ENCODE peak calls at places on chromosomes 3 and 15, in seven cellular contexts. G is K562, V is H1, W is GM12878, N is SK-N-SH, T is HepG2, C is HCT116. J is an unnamed sample.

GRCh38 chr3:167125612-167126407 is 254.3 kb downstream of the ZBBX start:
- DNase-seq in G (no peak), V (no peak), W (no peak), N (no peak), T (no peak), C (no peak), J (no peak)

GRCh38 chr15:32668942-32669341 is 27.4 kb downstream of the SCG5 start:
- DNase-seq in G (no peak), V (peak), W (no peak), N (no peak), T (no peak), C (no peak), J (no peak)

GRCh38 chr3:44870375-44871061 is 3.9 kb upstream of the TGM4 start:
- DNase-seq in G (no peak), V (no peak), W (no peak), N (no peak), T (peak), C (no peak), J (peak)

GRCh38 chr15:76330281-76330680 is 6.3 kb upstream of the ISL2 start:
- DNase-seq in G (peak), V (no peak), W (no peak), N (peak), T (peak), C (no peak), J (peak)

GRCh38 chr15:45126535-45127158 is 3.0 kb downstream of the DUOXA1 start:
- DNase-seq in G (peak), V (no peak), W (no peak), N (no peak), T (peak), C (peak), J (peak)

GRCh38 chr15:57334257-57334656 is 42.0 kb upstream of the CGNL1 start:
- DNase-seq in G (peak), V (no peak), W (no peak), N (no peak), T (no peak), C (no peak), J (no peak)

GRCh38 chr3:124034016-124034808 is 42.3 kb upstream of the ROPN1 start:
- DNase-seq in G (peak), V (no peak), W (no peak), N (peak), T (no peak), C (no peak), J (no peak)

GRCh38 chr3:23653647-23654525 is 151.9 kb upstream of the UBE2E1 start:
- DNase-seq in G (no peak), V (no peak), W (peak), N (no peak), T (no peak), C (no peak), J (no peak)

GRCh38 chr3:154015307-154015706 is 105.9 kb upstream of the ARHGEF26 start:
- DNase-seq in G (no peak), V (no peak), W (no peak), N (no peak), T (no peak), C (no peak), J (peak)

GRCh38 chr15:40489274-40490175 is 18.7 kb downstream of the CHST14 start:
- DNase-seq in G (no peak), V (no peak), W (no peak), N (no peak), T (no peak), C (no peak), J (no peak)

GRCh38 chr15:100338971-100339444 is 2.8 kb downstream of the ADAMTS17 start:
- DNase-seq in G (no peak), V (no peak), W (no peak), N (peak), T (peak), C (peak), J (no peak)

GRCh38 chr3:183503738-183504137 is 51.8 kb downstream of the KLHL6 start:
- DNase-seq in G (no peak), V (no peak), W (no peak), N (peak), T (no peak), C (no peak), J (no peak)

GRCh38 chr15:57298204-57298603 is 78.1 kb upstream of the CGNL1 start:
- DNase-seq in G (no peak), V (no peak), W (no peak), N (no peak), T (no peak), C (no peak), J (no peak)

GRCh38 chr3:38360345-38360744 is 13.8 kb downstream of the XYLB start:
- DNase-seq in G (no peak), V (no peak), W (no peak), N (no peak), T (no peak), C (no peak), J (no peak)

GRCh38 chr3:168024537-168024941 is 71.2 kb downstream of the GOLIM4 start:
- DNase-seq in G (no peak), V (no peak), W (peak), N (no peak), T (no peak), C (peak), J (no peak)

GRCh38 chr15:83158393-83158792 is 49.2 kb downstream of the HDGFL3 start:
- DNase-seq in G (no peak), V (no peak), W (no peak), N (no peak), T (peak), C (no peak), J (no peak)

GRCh38 chr15:80455051-80455648 is 51.0 kb downstream of the ARNT2 start:
- DNase-seq in G (no peak), V (no peak), W (no peak), N (no peak), T (no peak), C (no peak), J (no peak)

GRCh38 chr3:37475435-37475834 is 301.1 kb upstream of the LRRFIP2 start:
- DNase-seq in G (no peak), V (no peak), W (no peak), N (no peak), T (no peak), C (no peak), J (no peak)

GRCh38 chr3:22245817-22246583 is 495.0 kb upstream of the ZNF385D start:
- DNase-seq in G (no peak), V (no peak), W (no peak), N (no peak), T (no peak), C (no peak), J (no peak)

GRCh38 chr3:41159581-41160189 is 39.6 kb upstream of the CTNNB1 start:
- DNase-seq in G (no peak), V (no peak), W (no peak), N (no peak), T (no peak), C (peak), J (no peak)

GRCh38 chr3:159322322-159322939 is 520.6 kb downstream of the MFSD1 start:
- DNase-seq in G (peak), V (peak), W (no peak), N (peak), T (peak), C (peak), J (peak)

GRCh38 chr15:85021409-85021808 is 39.8 kb downstream of the PDE8A start:
- DNase-seq in G (no peak), V (no peak), W (no peak), N (no peak), T (no peak), C (no peak), J (no peak)

GRCh38 chr3:152259480-152259879 is 9.2 kb upstream of the MBNL1 start:
- DNase-seq in G (no peak), V (no peak), W (no peak), N (no peak), T (no peak), C (no peak), J (no peak)

GRCh38 chr3:152260529-152260928 is 8.2 kb upstream of the MBNL1 start:
- DNase-seq in G (no peak), V (no peak), W (no peak), N (no peak), T (no peak), C (no peak), J (no peak)

GRCh38 chr3:152263711-152264110 is 5.0 kb upstream of the MBNL1 start:
- DNase-seq in G (no peak), V (no peak), W (no peak), N (no peak), T (no peak), C (no peak), J (no peak)

GRCh38 chr3:152260026-152260425 is 8.7 kb upstream of the MBNL1 start:
- DNase-seq in G (no peak), V (no peak), W (no peak), N (no peak), T (peak), C (no peak), J (no peak)

DNA sequence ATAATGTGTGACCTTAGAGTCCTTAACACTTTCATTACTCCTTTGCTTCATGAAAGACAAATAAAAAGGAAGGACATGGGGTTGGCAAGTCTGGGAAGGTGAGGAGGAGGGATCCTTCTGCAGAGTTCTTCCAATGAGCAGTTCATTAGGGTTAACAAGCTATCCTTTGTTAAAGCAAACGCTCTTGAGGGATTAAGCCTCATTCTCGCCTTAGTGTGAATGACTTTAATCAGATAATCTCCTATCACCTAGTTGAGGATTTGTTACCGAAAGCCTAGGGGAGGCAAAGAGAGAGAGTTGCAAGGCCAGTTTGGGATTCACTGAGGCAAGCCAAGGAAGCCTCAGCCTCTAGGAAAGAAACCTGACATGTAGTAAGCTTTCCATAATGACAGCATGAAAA is 7.4 kb upstream of the MBNL1 start:
- DNase-seq in G (no peak), V (no peak), W (no peak), N (no peak), T (no peak), C (no peak), J (no peak)
- TF ChIP-seq JUND in G (no peak), V (no peak), W (no peak), N (no peak), T (no peak), C (no peak), J (no peak)

GRCh38 chr3:65438096-65438495 is 600.6 kb downstream of the MAGI1 start:
- DNase-seq in G (no peak), V (no peak), W (no peak), N (no peak), T (no peak), C (no peak), J (no peak)

GRCh38 chr3:65438612-65439011 is 600.1 kb downstream of the MAGI1 start:
- DNase-seq in G (no peak), V (no peak), W (no peak), N (no peak), T (no peak), C (no peak), J (no peak)

GRCh38 chr3:65433480-65433879 is 605.2 kb downstream of the MAGI1 start:
- DNase-seq in G (no peak), V (no peak), W (no peak), N (no peak), T (no peak), C (no peak), J (no peak)

GRCh38 chr3:65439641-65440040 is 599.1 kb downstream of the MAGI1 start:
- DNase-seq in G (peak), V (peak), W (no peak), N (peak), T (peak), C (peak), J (peak)

GRCh38 chr3:65436580-65436979 is 602.1 kb downstream of the MAGI1 start:
- DNase-seq in G (peak), V (no peak), W (no peak), N (peak), T (peak), C (no peak), J (peak)
- TF ChIP-seq JUND in G (no peak), V (no peak), W (no peak), N (no peak), T (no peak), C (no peak), J (no peak)

DNA sequence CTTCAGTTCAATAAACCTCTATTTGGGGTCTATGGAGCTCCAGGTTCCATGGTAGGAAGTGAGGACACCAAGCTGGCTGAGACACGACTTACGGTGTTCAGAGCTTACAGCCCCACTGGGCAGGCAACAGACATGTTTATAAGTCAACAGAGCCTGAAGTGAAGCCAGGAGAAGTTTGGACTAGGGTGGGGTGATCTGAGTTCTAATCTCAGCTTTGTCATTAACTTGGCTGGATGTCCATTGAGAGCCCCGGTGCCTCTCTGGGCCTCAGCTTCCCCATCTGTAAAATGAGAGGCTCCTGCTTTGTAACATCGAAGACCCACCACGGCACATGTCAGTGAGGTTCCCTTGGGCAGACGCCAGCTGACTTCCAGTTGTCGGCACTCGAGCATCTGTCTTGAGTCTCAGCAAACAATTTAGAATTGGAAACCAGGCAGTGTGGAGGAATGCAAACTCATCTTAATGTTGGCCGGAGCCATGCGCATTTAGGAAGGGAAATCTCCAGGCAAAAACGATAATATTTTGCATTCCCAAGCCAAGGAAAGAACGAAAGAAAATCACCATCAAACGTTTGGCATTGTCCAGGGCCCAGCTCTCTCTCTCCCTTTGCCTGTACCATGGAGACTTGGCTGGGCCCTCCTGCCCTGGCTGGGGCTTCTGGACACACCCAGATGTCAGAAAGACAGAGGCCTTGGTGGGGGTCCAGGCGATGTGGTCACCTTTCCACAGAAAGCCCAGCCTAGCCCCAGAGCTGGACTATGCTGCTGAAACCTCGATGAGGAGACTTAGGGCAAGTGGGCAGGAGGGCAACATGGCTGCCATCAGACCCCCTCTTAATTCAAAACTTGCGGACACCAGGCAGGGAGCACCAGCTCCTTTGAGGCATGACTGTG is 18.4 kb downstream of the ITGA11 start:
- DNase-seq in G (no peak), V (no peak), W (no peak), N (no peak), T (no peak), C (no peak), J (no peak)
- TF ChIP-seq JUND in G (no peak), V (no peak), W (no peak), N (no peak), T (no peak), C (no peak), J (no peak)

DNA sequence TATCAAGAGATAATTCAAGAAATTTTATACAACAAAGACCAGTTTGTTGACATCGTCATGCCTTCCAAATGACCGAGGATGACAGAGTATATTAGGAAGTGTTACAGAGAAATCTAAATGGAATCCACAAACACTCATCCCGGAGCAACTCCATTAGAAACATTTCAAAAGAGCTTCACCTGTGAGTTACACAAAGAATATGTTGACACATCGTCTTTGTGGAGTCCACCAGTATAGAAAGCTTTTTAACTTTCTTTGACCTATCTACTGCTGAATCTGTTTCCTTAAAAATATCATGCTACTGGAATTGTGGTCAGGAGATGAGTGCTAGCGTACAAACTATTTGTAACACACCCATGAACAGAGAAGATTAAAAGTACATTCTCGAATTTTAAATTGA is 130.4 kb downstream of the SUCLG2 start:
- DNase-seq in G (no peak), V (no peak), W (no peak), N (no peak), T (no peak), C (no peak), J (no peak)
- TF ChIP-seq JUND in G (no peak), V (no peak), W (no peak), N (no peak), T (no peak), C (no peak), J (no peak)

GRCh38 chr3:194009892-194010533 is 125.9 kb upstream of the HES1 start:
- DNase-seq in G (no peak), V (no peak), W (no peak), N (no peak), T (no peak), C (no peak), J (no peak)
- TF ChIP-seq JUND in G (no peak), V (no peak), W (no peak), N (no peak), T (no peak), C (no peak), J (no peak)

DNA sequence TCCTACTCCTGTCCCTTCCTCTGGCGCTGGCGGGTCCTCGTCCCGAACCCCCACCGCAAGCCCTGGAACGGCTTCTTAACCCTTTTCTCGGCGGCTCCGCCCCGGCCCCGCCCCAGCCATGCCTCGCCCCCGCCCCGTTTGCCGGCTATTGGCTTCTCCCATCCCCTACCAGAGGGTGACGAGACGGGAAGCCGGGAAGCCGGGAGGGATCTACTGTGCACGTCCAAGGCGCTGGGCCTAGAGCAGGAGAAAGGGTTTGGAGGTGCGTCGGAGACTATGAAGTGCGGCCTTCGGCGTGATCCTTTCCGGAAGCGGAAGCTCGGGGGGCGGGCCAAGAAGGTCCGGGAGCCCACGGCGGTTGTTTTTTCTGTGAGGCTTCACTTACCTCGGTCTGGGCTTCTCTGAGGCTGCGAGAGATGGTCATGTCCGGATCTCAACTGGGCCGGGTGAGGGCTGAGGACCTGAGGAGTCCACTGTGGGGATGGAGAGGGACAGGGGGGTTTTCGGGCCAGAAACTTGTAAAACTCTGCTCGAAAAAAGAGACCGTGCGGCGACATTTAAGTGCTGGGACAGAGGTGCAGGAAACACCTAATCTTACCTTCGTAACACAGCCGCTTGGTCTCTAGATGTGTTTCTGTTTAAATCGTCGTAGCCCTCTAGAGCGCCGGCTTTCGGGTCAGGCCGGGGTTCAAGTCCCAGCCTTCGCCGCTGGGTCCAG is 21.4 kb downstream of the ROPN1B start:
- DNase-seq in G (peak), V (peak), W (peak), N (peak), T (peak), C (peak), J (peak)
- TF ChIP-seq JUND in G (no peak), V (no peak), W (no peak), N (no peak), T (no peak), C (no peak), J (no peak)

GRCh38 chr3:197364410-197365071 is 66.1 kb upstream of the DLG1 start:
- DNase-seq in G (no peak), V (no peak), W (no peak), N (peak), T (peak), C (no peak), J (no peak)
- TF ChIP-seq JUND in G (no peak), V (no peak), W (no peak), N (no peak), T (no peak), C (no peak), J (no peak)

J was measured in T47D.